ENCODE peak calls at places on chromosomes 7 and 10, in five cellular contexts. C, B, P, X and S are unnamed samples.

GRCh38 chr10:12419279-12419847 is 70.0 kb downstream of the CAMK1D start:
- DNase-seq in X (peak; percentile 82), P (peak; percentile 83), C (no peak), B (no peak), S (peak; percentile 54)

GRCh38 chr10:70593513-70593890 is 9.0 kb downstream of the PRF1 start:
- DNase-seq in P (no peak), C (no peak), X (no peak), B (no peak), S (no peak)

GRCh38 chr7:47470567-47471357 is 111.1 kb downstream of the TNS3 start:
- DNase-seq in B (no peak), C (no peak), P (no peak), X (no peak), S (no peak)

GRCh38 chr10:97865488-97865887 is 15.8 kb downstream of the GOLGA7B start:
- DNase-seq in P (no peak), C (no peak), X (no peak), B (no peak), S (no peak)

GRCh38 chr7:143384148-143384547 is 3.0 kb downstream of the ZYX start:
- DNase-seq in B (no peak), C (no peak), P (peak; percentile 49), X (peak; percentile 79), S (no peak)

GRCh38 chr7:116797611-116798010 is 64.8 kb upstream of the CAPZA2 start:
- DNase-seq in C (no peak), X (no peak), P (no peak), B (no peak), S (no peak)

GRCh38 chr10:46787321-46787615 is 124.0 kb upstream of the PTPN20 start:
- DNase-seq in C (peak; percentile 10), P (no peak), B (no peak), X (no peak), S (no peak)

GRCh38 chr10:127193125-127193524 is 3.3 kb downstream of the INSYN2A start:
- DNase-seq in B (no peak), C (no peak), X (no peak), P (no peak), S (no peak)

GRCh38 chr7:21367081-21367480 is 60.8 kb upstream of the SP4 start:
- DNase-seq in P (no peak), X (no peak), B (peak; percentile 14), C (no peak), S (no peak)

GRCh38 chr10:130127612-130128607 is 8.3 kb upstream of the GLRX3 start:
- DNase-seq in P (peak; percentile 46), X (no peak), C (peak; percentile 24), B (peak; percentile 45), S (peak; percentile 28)

GRCh38 chr7:22551768-22552513 is 52.0 kb upstream of the STEAP1B start:
- DNase-seq in X (no peak), C (no peak), P (no peak), B (no peak), S (no peak)

GRCh38 chr10:3652886-3653285 is 132.1 kb downstream of the KLF6 start:
- DNase-seq in P (no peak), B (no peak), C (no peak), X (no peak), S (no peak)

GRCh38 chr10:94423627-94424026 is 21.3 kb downstream of the TBC1D12 start:
- DNase-seq in X (no peak), B (no peak), P (no peak), C (no peak), S (no peak)

GRCh38 chr10:128629111-128630096 is 503.2 kb upstream of the MKI67 start:
- DNase-seq in X (no peak), B (no peak), C (no peak), P (no peak), S (no peak)